ENCODE peak calls at places on chromosome 10, in nine cellular contexts. O is HepG2, R is GM12878, G is kidney, T is epithelial cell of proximal tubule, A is cardiac muscle cell, D is fibroblast of the aortic adventitia, J is Panc1, N is body of pancreas. U is an unnamed sample.

GRCh38 chr10:114749014-114749413 is 72.6 kb upstream of the FHIP2A start:
- DNase-seq in O (no peak), J (no peak), N (no peak), A (peak; percentile 27), T (no peak), D (peak; percentile 68), R (no peak), G (no peak), U (no peak)

GRCh38 chr10:31808258-31809218 is 120.1 kb downstream of the ARHGAP12 start:
- DNase-seq in D (peak; percentile 96), O (peak; percentile 21), N (no peak), A (peak; percentile 44), J (peak; percentile 25), R (peak; percentile 49), G (no peak), T (peak; percentile 13), U (peak; percentile 31)

GRCh38 chr10:15433850-15434537 is 62.9 kb upstream of the FAM171A1 start:
- DNase-seq in J (no peak), O (peak; percentile 30), R (no peak), N (no peak), T (no peak), D (peak; percentile 82), G (no peak), A (peak; percentile 70), U (peak; percentile 5)

GRCh38 chr10:77406764-77407430 is 230.7 kb downstream of the KCNMA1 start:
- DNase-seq in J (no peak), D (no peak), G (no peak), N (no peak), A (no peak), T (no peak), R (no peak), O (no peak), U (no peak)

GRCh38 chr10:127196227-127196954 is at the start of gene INSYN2A:
- DNase-seq in G (peak; percentile 83), J (no peak), D (peak; percentile 34), N (peak; percentile 15), O (no peak), A (peak; percentile 47), T (no peak), R (no peak), U (no peak)

GRCh38 chr10:3126741-3127342 is 45.7 kb downstream of the PITRM1 start:
- DNase-seq in D (no peak), O (no peak), T (no peak), G (peak; percentile 84), A (peak; percentile 84), N (peak; percentile 34), R (no peak), J (no peak), U (no peak)

GRCh38 chr10:77746313-77746712 is 108.7 kb upstream of the KCNMA1 start:
- DNase-seq in N (no peak), G (no peak), T (no peak), O (no peak), A (no peak), D (peak; percentile 79), R (no peak), J (no peak), U (no peak)

GRCh38 chr10:17062009-17062408 is 67.6 kb downstream of the CUBN start:
- DNase-seq in T (peak; percentile 76), G (no peak), D (peak; percentile 84), A (no peak), R (no peak), N (no peak), J (no peak), O (no peak), U (no peak)

GRCh38 chr10:131083915-131084790 is 227.4 kb downstream of the TCERG1L start:
- DNase-seq in A (no peak), D (no peak), G (no peak), N (no peak), T (no peak), J (no peak), R (no peak), O (no peak), U (no peak)

GRCh38 chr10:114996542-114996941 is 58.5 kb downstream of the TRUB1 start:
- DNase-seq in D (no peak), T (no peak), O (no peak), R (no peak), G (no peak), A (no peak), N (no peak), J (no peak), U (no peak)

GRCh38 chr10:71748671-71749191 is 24.6 kb downstream of the VSIR start:
- DNase-seq in G (peak; percentile 89), J (no peak), A (no peak), T (no peak), D (peak; percentile 28), O (no peak), N (no peak), R (peak; percentile 58), U (peak; percentile 70)

GRCh38 chr10:114576132-114576487 is 82.0 kb downstream of the ABLIM1 start:
- DNase-seq in G (no peak), R (no peak), N (no peak), O (no peak), T (no peak), J (no peak), A (no peak), D (no peak), U (no peak)

GRCh38 chr10:25849971-25850370 is 84.1 kb upstream of the MYO3A start:
- DNase-seq in N (no peak), J (no peak), A (no peak), T (no peak), D (no peak), R (no peak), G (no peak), O (no peak), U (no peak)

DNA sequence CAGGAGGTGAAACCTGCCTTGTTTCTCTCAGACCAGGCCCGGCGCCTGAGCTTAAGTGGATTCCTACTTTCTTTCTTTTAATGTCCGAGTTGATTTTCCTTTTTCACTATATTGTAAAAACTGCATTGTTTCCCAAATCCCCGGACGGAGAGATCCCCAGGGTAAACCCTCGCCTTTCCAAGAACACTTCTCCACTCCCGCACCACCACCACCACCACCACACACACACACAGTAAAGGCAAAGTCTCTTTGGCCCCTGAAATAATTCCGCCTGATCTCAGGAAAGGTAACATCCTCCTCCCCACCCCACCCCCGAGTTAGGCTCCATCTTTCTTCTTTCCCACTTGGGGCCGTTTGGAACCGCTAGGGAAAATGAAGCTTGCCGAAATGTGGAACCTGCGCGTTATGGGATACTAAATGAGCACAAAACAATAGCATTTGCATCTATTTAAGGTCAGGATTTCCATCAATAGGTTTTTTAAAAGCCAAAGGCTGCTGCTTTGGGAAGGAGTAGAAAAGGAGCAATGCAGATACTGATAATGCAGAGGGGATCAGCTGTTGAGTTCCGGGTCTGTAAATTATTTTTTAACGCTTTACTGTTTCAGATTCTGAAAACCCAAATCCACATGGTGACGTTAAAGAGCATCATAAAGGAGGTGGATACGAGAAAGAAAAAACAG is 2.5 kb downstream of the HPSE2 start:
- DNase-seq in A (no peak), N (no peak), R (no peak), J (no peak), T (no peak), G (no peak), O (no peak), D (no peak), U (no peak)
- H3K4me3 ChIP-seq in A (peak overlapping the region; percentile 36), N (no peak overlapping the region), R (no peak overlapping the region), J (no peak overlapping the region), T (no peak overlapping the region), G (no peak overlapping the region), O (no peak overlapping the region), D (no peak overlapping the region), U (no peak overlapping the region)

DNA sequence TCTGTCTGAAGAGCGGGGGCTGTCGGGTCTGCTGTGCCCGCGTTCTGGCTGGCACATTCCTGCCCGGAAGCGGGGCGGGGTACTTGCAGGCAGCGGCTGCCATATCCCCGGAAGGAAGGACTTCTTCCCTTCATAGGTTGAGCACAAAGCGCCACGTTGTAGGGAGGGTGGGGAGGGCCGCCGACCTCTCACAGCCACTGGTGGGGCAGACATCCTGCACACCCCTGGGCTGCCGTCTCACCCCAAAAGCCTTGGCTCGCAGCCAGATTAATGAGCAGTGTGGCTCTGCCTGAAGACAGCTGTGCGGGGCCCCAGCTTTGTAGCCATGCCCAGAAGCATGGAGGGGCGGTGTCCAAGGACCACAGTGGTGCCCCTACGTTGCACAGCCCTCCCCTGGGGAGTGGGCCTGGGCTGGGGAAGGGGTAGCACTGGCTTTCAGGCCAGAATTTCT is 54.3 kb upstream of the DPYSL4 start:
- DNase-seq in J (no peak), D (no peak), O (no peak), N (no peak), R (no peak), T (no peak), A (no peak), G (peak; percentile 57), U (no peak)
- TF ChIP-seq CTCF in J (no peak), D (no peak), O (no peak), N (no peak), R (no peak), T (no peak), A (no peak), G (no peak), U (no peak)

GRCh38 chr10:28307267-28307666 is 4.4 kb upstream of the MPP7 start:
- DNase-seq in A (no peak), J (no peak), G (no peak), D (no peak), N (no peak), R (no peak), T (no peak), O (no peak), U (no peak)

GRCh38 chr10:28305551-28305950 is 2.7 kb upstream of the MPP7 start:
- DNase-seq in N (no peak), D (no peak), J (no peak), O (no peak), G (no peak), A (no peak), T (no peak), R (no peak), U (no peak)

GRCh38 chr10:28302012-28302667 is 724 bp downstream of the MPP7 start:
- DNase-seq in O (no peak), D (peak; percentile 30), J (no peak), G (no peak), T (no peak), N (no peak), A (peak; percentile 52), R (no peak), U (no peak)

GRCh38 chr10:28302668-28303488 is at the start of gene MPP7:
- DNase-seq in D (peak; percentile 97), J (peak; percentile 73), G (peak; percentile 98), A (peak; percentile 97), N (peak; percentile 96), T (peak; percentile 92), O (peak; percentile 98), R (peak; percentile 78), U (peak; percentile 90)

GRCh38 chr10:28304032-28304571 is 1.2 kb upstream of the MPP7 start:
- DNase-seq in T (no peak), J (no peak), G (no peak), N (no peak), A (no peak), D (no peak), R (no peak), O (no peak), U (no peak)
- H3K4me3 ChIP-seq in T (no peak overlapping the region), J (no peak overlapping the region), G (peak overlapping the region; percentile 71), N (no peak overlapping the region), A (peak overlapping the region; percentile 65), D (no peak overlapping the region), R (no peak overlapping the region), O (peak overlapping the region; percentile 81), U (no peak overlapping the region)

DNA sequence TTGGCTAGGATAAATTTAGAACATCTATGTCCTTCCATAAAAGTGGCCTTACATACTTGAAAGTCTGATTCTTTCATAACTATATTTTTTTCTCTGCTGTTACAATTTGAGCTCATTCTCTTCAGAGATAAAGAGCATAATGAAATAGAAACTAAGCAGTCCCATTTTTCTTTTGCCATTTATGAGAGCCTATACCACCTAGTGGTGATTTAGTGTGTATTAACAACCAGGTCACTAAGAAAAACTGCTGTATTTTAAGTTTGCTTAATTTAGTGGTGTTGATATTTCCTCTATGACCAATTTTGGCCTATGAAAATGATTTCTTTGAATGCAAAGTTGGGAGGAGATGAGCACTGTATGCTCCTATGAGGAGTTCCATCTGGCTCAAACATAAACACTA is 88.7 kb upstream of the ZWINT start:
- DNase-seq in N (no peak), O (no peak), D (no peak), G (no peak), A (peak; percentile 1), R (no peak), T (peak; percentile 3), J (no peak), U (no peak)
- TF ChIP-seq CTCF in N (no peak), O (no peak), D (no peak), G (no peak), A (no peak), R (peak; percentile 9), T (peak; percentile 38), J (no peak), U (no peak)